ENCODE peak calls at places on chromosomes 13 and 19, in nine cellular contexts. One of them, this sample, is unnamed.

GRCh38 chr19:35856546-35857149 is at the start of gene KIRREL2:
- DNase-seq in GM12892: no peak
- DNase-seq in transverse colon: no peak
- DNase-seq in breast epithelium: no peak
- DNase-seq in GM23338: peak
- DNase-seq in GM12891: no peak
- DNase-seq in HepG2: no peak
- DNase-seq in SK-N-SH: peak
- DNase-seq in SK-N-MC: no peak
- DNase-seq in this sample: no peak

GRCh38 chr19:406999-407491 is 1.9 kb downstream of the C2CD4C start:
- DNase-seq in GM12892: no peak
- DNase-seq in transverse colon: no peak
- DNase-seq in breast epithelium: peak
- DNase-seq in GM23338: no peak
- DNase-seq in GM12891: no peak
- DNase-seq in HepG2: no peak
- DNase-seq in SK-N-SH: peak
- DNase-seq in SK-N-MC: no peak
- DNase-seq in this sample: no peak

GRCh38 chr19:9962623-9963290 is 26.4 kb upstream of the OLFM2 start:
- DNase-seq in GM12892: no peak
- DNase-seq in transverse colon: no peak
- DNase-seq in breast epithelium: no peak
- DNase-seq in GM23338: no peak
- DNase-seq in GM12891: no peak
- DNase-seq in HepG2: no peak
- DNase-seq in SK-N-SH: no peak
- DNase-seq in SK-N-MC: no peak
- DNase-seq in this sample: no peak

GRCh38 chr13:20058476-20058875 is 99.9 kb downstream of the ZMYM2 start:
- DNase-seq in GM12892: no peak
- DNase-seq in transverse colon: no peak
- DNase-seq in breast epithelium: no peak
- DNase-seq in GM23338: no peak
- DNase-seq in GM12891: no peak
- DNase-seq in HepG2: no peak
- DNase-seq in SK-N-SH: no peak
- DNase-seq in SK-N-MC: no peak
- DNase-seq in this sample: no peak

GRCh38 chr13:42047561-42048322 is 706 bp upstream of the DGKH start:
- DNase-seq in GM12892: peak
- DNase-seq in transverse colon: peak
- DNase-seq in breast epithelium: peak
- DNase-seq in GM23338: peak
- DNase-seq in GM12891: peak
- DNase-seq in HepG2: no peak
- DNase-seq in SK-N-SH: peak
- DNase-seq in SK-N-MC: peak
- DNase-seq in this sample: no peak

GRCh38 chr13:50617134-50617721 is 226.3 kb downstream of the DLEU7 start:
- DNase-seq in GM12892: no peak
- DNase-seq in transverse colon: no peak
- DNase-seq in breast epithelium: no peak
- DNase-seq in GM23338: no peak
- DNase-seq in GM12891: no peak
- DNase-seq in HepG2: no peak
- DNase-seq in SK-N-SH: no peak
- DNase-seq in SK-N-MC: no peak
- DNase-seq in this sample: no peak

GRCh38 chr13:52651880-52652169 is 811 bp upstream of the SUGT1 start:
- DNase-seq in GM12892: no peak
- DNase-seq in transverse colon: no peak
- DNase-seq in breast epithelium: no peak
- DNase-seq in GM23338: no peak
- DNase-seq in GM12891: peak
- DNase-seq in HepG2: no peak
- DNase-seq in SK-N-SH: peak
- DNase-seq in SK-N-MC: no peak
- DNase-seq in this sample: no peak

GRCh38 chr19:52296773-52297600 is at the start of gene ZNF480:
- DNase-seq in GM12892: peak
- DNase-seq in transverse colon: peak
- DNase-seq in breast epithelium: peak
- DNase-seq in GM23338: peak
- DNase-seq in GM12891: peak
- DNase-seq in HepG2: peak
- DNase-seq in SK-N-SH: peak
- DNase-seq in SK-N-MC: no peak
- DNase-seq in this sample: no peak

GRCh38 chr13:107271226-107271625 is 703.3 kb upstream of the ARGLU1 start:
- DNase-seq in GM12892: no peak
- DNase-seq in transverse colon: no peak
- DNase-seq in breast epithelium: no peak
- DNase-seq in GM23338: peak
- DNase-seq in GM12891: no peak
- DNase-seq in HepG2: no peak
- DNase-seq in SK-N-SH: peak
- DNase-seq in SK-N-MC: peak
- DNase-seq in this sample: no peak

GRCh38 chr13:80177327-80177726 is 163.6 kb downstream of the SPRY2 start:
- DNase-seq in GM12892: no peak
- DNase-seq in transverse colon: no peak
- DNase-seq in breast epithelium: no peak
- DNase-seq in GM23338: peak
- DNase-seq in GM12891: no peak
- DNase-seq in HepG2: no peak
- DNase-seq in SK-N-SH: no peak
- DNase-seq in SK-N-MC: no peak
- DNase-seq in this sample: no peak

GRCh38 chr13:51645154-51645650 is 60.9 kb downstream of the WDFY2 start:
- DNase-seq in GM12892: no peak
- DNase-seq in transverse colon: no peak
- DNase-seq in breast epithelium: no peak
- DNase-seq in GM23338: peak
- DNase-seq in GM12891: no peak
- DNase-seq in HepG2: no peak
- DNase-seq in SK-N-SH: no peak
- DNase-seq in SK-N-MC: peak
- DNase-seq in this sample: no peak

GRCh38 chr13:42393573-42394360 is 121.8 kb downstream of the AKAP11 start:
- DNase-seq in GM12892: no peak
- DNase-seq in transverse colon: no peak
- DNase-seq in breast epithelium: no peak
- DNase-seq in GM23338: no peak
- DNase-seq in GM12891: no peak
- DNase-seq in HepG2: no peak
- DNase-seq in SK-N-SH: no peak
- DNase-seq in SK-N-MC: no peak
- DNase-seq in this sample: no peak

GRCh38 chr19:18603255-18603957 is 3.2 kb downstream of the CRLF1 start:
- DNase-seq in GM12892: no peak
- DNase-seq in transverse colon: no peak
- DNase-seq in breast epithelium: no peak
- DNase-seq in GM23338: peak
- DNase-seq in GM12891: no peak
- DNase-seq in HepG2: no peak
- DNase-seq in SK-N-SH: peak
- DNase-seq in SK-N-MC: no peak
- DNase-seq in this sample: no peak

GRCh38 chr13:30615851-30616311 is 1.8 kb upstream of the USPL1 start:
- DNase-seq in GM12892: no peak
- DNase-seq in transverse colon: no peak
- DNase-seq in breast epithelium: no peak
- DNase-seq in GM23338: no peak
- DNase-seq in GM12891: no peak
- DNase-seq in HepG2: peak
- DNase-seq in SK-N-SH: peak
- DNase-seq in SK-N-MC: no peak
- DNase-seq in this sample: no peak

GRCh38 chr13:106299616-106300015 is 235.8 kb downstream of the EFNB2 start:
- DNase-seq in GM12892: no peak
- DNase-seq in transverse colon: no peak
- DNase-seq in breast epithelium: no peak
- DNase-seq in GM23338: no peak
- DNase-seq in GM12891: no peak
- DNase-seq in HepG2: no peak
- DNase-seq in SK-N-SH: no peak
- DNase-seq in SK-N-MC: no peak
- DNase-seq in this sample: no peak

GRCh38 chr19:28602675-28603298 is 610.2 kb downstream of the UQCRFS1 start:
- DNase-seq in GM12892: no peak
- DNase-seq in transverse colon: no peak
- DNase-seq in breast epithelium: no peak
- DNase-seq in GM23338: no peak
- DNase-seq in GM12891: no peak
- DNase-seq in HepG2: no peak
- DNase-seq in SK-N-SH: no peak
- DNase-seq in SK-N-MC: no peak
- DNase-seq in this sample: no peak

GRCh38 chr13:46516624-46517318 is 36.2 kb upstream of the LRCH1 start:
- DNase-seq in GM12892: no peak
- DNase-seq in transverse colon: no peak
- DNase-seq in breast epithelium: no peak
- DNase-seq in GM23338: peak
- DNase-seq in GM12891: no peak
- DNase-seq in HepG2: no peak
- DNase-seq in SK-N-SH: no peak
- DNase-seq in SK-N-MC: no peak
- DNase-seq in this sample: no peak

GRCh38 chr19:1362385-1363257 is 21.1 kb upstream of the NDUFS7 start:
- DNase-seq in GM12892: no peak
- DNase-seq in transverse colon: no peak
- DNase-seq in breast epithelium: no peak
- DNase-seq in GM23338: no peak
- DNase-seq in GM12891: no peak
- DNase-seq in HepG2: no peak
- DNase-seq in SK-N-SH: no peak
- DNase-seq in SK-N-MC: no peak
- DNase-seq in this sample: no peak

GRCh38 chr13:27533155-27533643 is 82.8 kb upstream of the MTIF3 start:
- DNase-seq in GM12892: peak
- DNase-seq in transverse colon: peak
- DNase-seq in breast epithelium: peak
- DNase-seq in GM23338: peak
- DNase-seq in GM12891: peak
- DNase-seq in HepG2: peak
- DNase-seq in SK-N-SH: peak
- DNase-seq in SK-N-MC: no peak
- DNase-seq in this sample: no peak

GRCh38 chr13:80116107-80116506 is 224.8 kb downstream of the SPRY2 start:
- DNase-seq in GM12892: no peak
- DNase-seq in transverse colon: no peak
- DNase-seq in breast epithelium: no peak
- DNase-seq in GM23338: no peak
- DNase-seq in GM12891: no peak
- DNase-seq in HepG2: no peak
- DNase-seq in SK-N-SH: no peak
- DNase-seq in SK-N-MC: no peak
- DNase-seq in this sample: no peak

GRCh38 chr13:31946091-31946770 is 85.3 kb upstream of the FRY start:
- DNase-seq in GM12892: no peak
- DNase-seq in transverse colon: no peak
- DNase-seq in breast epithelium: no peak
- DNase-seq in GM23338: no peak
- DNase-seq in GM12891: no peak
- DNase-seq in HepG2: no peak
- DNase-seq in SK-N-SH: no peak
- DNase-seq in SK-N-MC: no peak
- DNase-seq in this sample: no peak

GRCh38 chr13:36148436-36148835 is 17.3 kb upstream of the DCLK1 start:
- DNase-seq in GM12892: no peak
- DNase-seq in transverse colon: no peak
- DNase-seq in breast epithelium: no peak
- DNase-seq in GM23338: no peak
- DNase-seq in GM12891: no peak
- DNase-seq in HepG2: no peak
- DNase-seq in SK-N-SH: no peak
- DNase-seq in SK-N-MC: no peak
- DNase-seq in this sample: no peak

GRCh38 chr13:50543767-50544166 is 299.7 kb downstream of the DLEU7 start:
- DNase-seq in GM12892: no peak
- DNase-seq in transverse colon: no peak
- DNase-seq in breast epithelium: no peak
- DNase-seq in GM23338: peak
- DNase-seq in GM12891: no peak
- DNase-seq in HepG2: no peak
- DNase-seq in SK-N-SH: no peak
- DNase-seq in SK-N-MC: no peak
- DNase-seq in this sample: no peak

GRCh38 chr19:56076413-56076998 is 44.6 kb downstream of the ZNF787 start:
- DNase-seq in GM12892: no peak
- DNase-seq in transverse colon: peak
- DNase-seq in breast epithelium: no peak
- DNase-seq in GM23338: peak
- DNase-seq in GM12891: no peak
- DNase-seq in HepG2: peak
- DNase-seq in SK-N-SH: peak
- DNase-seq in SK-N-MC: no peak
- DNase-seq in this sample: no peak
- TF ChIP-seq POLR2AphosphoS5 in GM12892: no peak
- TF ChIP-seq POLR2AphosphoS5 in transverse colon: no peak
- TF ChIP-seq POLR2AphosphoS5 in breast epithelium: no peak
- TF ChIP-seq POLR2AphosphoS5 in GM23338: no peak
- TF ChIP-seq POLR2AphosphoS5 in GM12891: no peak
- TF ChIP-seq POLR2AphosphoS5 in HepG2: no peak
- TF ChIP-seq POLR2AphosphoS5 in SK-N-SH: no peak
- TF ChIP-seq POLR2AphosphoS5 in SK-N-MC: no peak
- TF ChIP-seq POLR2AphosphoS5 in this sample: no peak

GRCh38 chr19:42069619-42070293 is at the start of gene GRIK5:
- DNase-seq in GM12892: no peak
- DNase-seq in transverse colon: no peak
- DNase-seq in breast epithelium: no peak
- DNase-seq in GM23338: peak
- DNase-seq in GM12891: no peak
- DNase-seq in HepG2: no peak
- DNase-seq in SK-N-SH: peak
- DNase-seq in SK-N-MC: no peak
- DNase-seq in this sample: no peak
- TF ChIP-seq POLR2AphosphoS5 in GM12892: no peak
- TF ChIP-seq POLR2AphosphoS5 in transverse colon: peak
- TF ChIP-seq POLR2AphosphoS5 in breast epithelium: no peak
- TF ChIP-seq POLR2AphosphoS5 in GM23338: peak
- TF ChIP-seq POLR2AphosphoS5 in GM12891: no peak
- TF ChIP-seq POLR2AphosphoS5 in HepG2: no peak
- TF ChIP-seq POLR2AphosphoS5 in SK-N-SH: no peak
- TF ChIP-seq POLR2AphosphoS5 in SK-N-MC: no peak
- TF ChIP-seq POLR2AphosphoS5 in this sample: no peak

GRCh38 chr19:13082192-13083007 is 20.3 kb downstream of the LYL1 start:
- DNase-seq in GM12892: no peak
- DNase-seq in transverse colon: no peak
- DNase-seq in breast epithelium: no peak
- DNase-seq in GM23338: peak
- DNase-seq in GM12891: no peak
- DNase-seq in HepG2: peak
- DNase-seq in SK-N-SH: peak
- DNase-seq in SK-N-MC: no peak
- DNase-seq in this sample: no peak
- TF ChIP-seq POLR2AphosphoS5 in GM12892: no peak
- TF ChIP-seq POLR2AphosphoS5 in transverse colon: no peak
- TF ChIP-seq POLR2AphosphoS5 in breast epithelium: no peak
- TF ChIP-seq POLR2AphosphoS5 in GM23338: no peak
- TF ChIP-seq POLR2AphosphoS5 in GM12891: no peak
- TF ChIP-seq POLR2AphosphoS5 in HepG2: no peak
- TF ChIP-seq POLR2AphosphoS5 in SK-N-SH: no peak
- TF ChIP-seq POLR2AphosphoS5 in SK-N-MC: no peak
- TF ChIP-seq POLR2AphosphoS5 in this sample: no peak

GRCh38 chr13:40149611-40150283 is 494.3 kb downstream of the COG6 start:
- DNase-seq in GM12892: no peak
- DNase-seq in transverse colon: no peak
- DNase-seq in breast epithelium: no peak
- DNase-seq in GM23338: no peak
- DNase-seq in GM12891: no peak
- DNase-seq in HepG2: no peak
- DNase-seq in SK-N-SH: no peak
- DNase-seq in SK-N-MC: no peak
- DNase-seq in this sample: no peak
- TF ChIP-seq POLR2AphosphoS5 in GM12892: no peak
- TF ChIP-seq POLR2AphosphoS5 in transverse colon: peak
- TF ChIP-seq POLR2AphosphoS5 in breast epithelium: no peak
- TF ChIP-seq POLR2AphosphoS5 in GM23338: no peak
- TF ChIP-seq POLR2AphosphoS5 in GM12891: no peak
- TF ChIP-seq POLR2AphosphoS5 in HepG2: no peak
- TF ChIP-seq POLR2AphosphoS5 in SK-N-SH: no peak
- TF ChIP-seq POLR2AphosphoS5 in SK-N-MC: no peak
- TF ChIP-seq POLR2AphosphoS5 in this sample: peak

This sample was measured in vagina.